ENCODE peak calls at places on chromosomes 11 and 22, in eight cellular contexts. One of them, this sample, is unnamed.

GRCh38 chr22:19149047-19149883 is 827 bp downstream of the GSC2 start:
- DNase-seq in heart left ventricle: no peak
- DNase-seq in pancreas: no peak
- DNase-seq in thoracic aorta: no peak
- DNase-seq in PC-9: no peak
- DNase-seq in mammary epithelial cell: peak
- DNase-seq in RWPE2: no peak
- DNase-seq in adrenal gland: no peak
- DNase-seq in this sample: no peak

GRCh38 chr11:64353101-64353738 is 5.7 kb upstream of the RPS6KA4 start:
- DNase-seq in heart left ventricle: no peak
- DNase-seq in pancreas: no peak
- DNase-seq in thoracic aorta: no peak
- DNase-seq in PC-9: no peak
- DNase-seq in mammary epithelial cell: no peak
- DNase-seq in RWPE2: peak
- DNase-seq in adrenal gland: no peak
- DNase-seq in this sample: no peak

GRCh38 chr11:121129362-121130340 is 28.6 kb downstream of the TECTA start:
- DNase-seq in heart left ventricle: no peak
- DNase-seq in pancreas: no peak
- DNase-seq in thoracic aorta: no peak
- DNase-seq in PC-9: peak
- DNase-seq in mammary epithelial cell: no peak
- DNase-seq in RWPE2: no peak
- DNase-seq in adrenal gland: no peak
- DNase-seq in this sample: no peak

GRCh38 chr11:111063711-111064110 is 181.8 kb upstream of the POU2AF2 start:
- DNase-seq in heart left ventricle: no peak
- DNase-seq in pancreas: no peak
- DNase-seq in thoracic aorta: no peak
- DNase-seq in PC-9: no peak
- DNase-seq in mammary epithelial cell: peak
- DNase-seq in RWPE2: no peak
- DNase-seq in adrenal gland: no peak
- DNase-seq in this sample: no peak

GRCh38 chr11:101010899-101011298 is 118.7 kb downstream of the PGR start:
- DNase-seq in heart left ventricle: no peak
- DNase-seq in pancreas: no peak
- DNase-seq in thoracic aorta: no peak
- DNase-seq in PC-9: no peak
- DNase-seq in mammary epithelial cell: no peak
- DNase-seq in RWPE2: no peak
- DNase-seq in adrenal gland: no peak
- DNase-seq in this sample: no peak

GRCh38 chr11:88281317-88281712 is 56.2 kb downstream of the CTSC start:
- DNase-seq in heart left ventricle: no peak
- DNase-seq in pancreas: no peak
- DNase-seq in thoracic aorta: no peak
- DNase-seq in PC-9: no peak
- DNase-seq in mammary epithelial cell: no peak
- DNase-seq in RWPE2: no peak
- DNase-seq in adrenal gland: peak
- DNase-seq in this sample: no peak

GRCh38 chr11:101583180-101584128 is at the start of gene TRPC6:
- DNase-seq in heart left ventricle: no peak
- DNase-seq in pancreas: no peak
- DNase-seq in thoracic aorta: no peak
- DNase-seq in PC-9: no peak
- DNase-seq in mammary epithelial cell: peak
- DNase-seq in RWPE2: peak
- DNase-seq in adrenal gland: no peak
- DNase-seq in this sample: no peak

GRCh38 chr11:62710001-62710345 is 2.5 kb downstream of the GNG3 start:
- DNase-seq in heart left ventricle: no peak
- DNase-seq in pancreas: no peak
- DNase-seq in thoracic aorta: no peak
- DNase-seq in PC-9: no peak
- DNase-seq in mammary epithelial cell: no peak
- DNase-seq in RWPE2: no peak
- DNase-seq in adrenal gland: peak
- DNase-seq in this sample: no peak

GRCh38 chr11:74373382-74373781 is 24.9 kb downstream of the PGM2L1 start:
- DNase-seq in heart left ventricle: no peak
- DNase-seq in pancreas: no peak
- DNase-seq in thoracic aorta: no peak
- DNase-seq in PC-9: no peak
- DNase-seq in mammary epithelial cell: no peak
- DNase-seq in RWPE2: no peak
- DNase-seq in adrenal gland: no peak
- DNase-seq in this sample: no peak

GRCh38 chr11:58776891-58777451 is 45.2 kb upstream of the GLYAT start:
- DNase-seq in heart left ventricle: no peak
- DNase-seq in pancreas: no peak
- DNase-seq in thoracic aorta: no peak
- DNase-seq in PC-9: no peak
- DNase-seq in mammary epithelial cell: no peak
- DNase-seq in RWPE2: no peak
- DNase-seq in adrenal gland: peak
- DNase-seq in this sample: no peak

GRCh38 chr22:37381489-37381888 is 45.8 kb downstream of the ELFN2 start:
- DNase-seq in heart left ventricle: no peak
- DNase-seq in pancreas: no peak
- DNase-seq in thoracic aorta: no peak
- DNase-seq in PC-9: no peak
- DNase-seq in mammary epithelial cell: peak
- DNase-seq in RWPE2: no peak
- DNase-seq in adrenal gland: no peak
- DNase-seq in this sample: no peak

GRCh38 chr11:970319-970871 is 44.7 kb downstream of the AP2A2 start:
- DNase-seq in heart left ventricle: peak
- DNase-seq in pancreas: no peak
- DNase-seq in thoracic aorta: no peak
- DNase-seq in PC-9: no peak
- DNase-seq in mammary epithelial cell: no peak
- DNase-seq in RWPE2: no peak
- DNase-seq in adrenal gland: no peak
- DNase-seq in this sample: no peak

GRCh38 chr11:789951-790350 is at the start of gene CEND1:
- DNase-seq in heart left ventricle: no peak
- DNase-seq in pancreas: no peak
- DNase-seq in thoracic aorta: no peak
- DNase-seq in PC-9: no peak
- DNase-seq in mammary epithelial cell: no peak
- DNase-seq in RWPE2: no peak
- DNase-seq in adrenal gland: no peak
- DNase-seq in this sample: no peak

GRCh38 chr11:62449451-62449851 is 30.6 kb downstream of the SCGB1A1 start:
- DNase-seq in heart left ventricle: no peak
- DNase-seq in pancreas: peak
- DNase-seq in thoracic aorta: no peak
- DNase-seq in PC-9: peak
- DNase-seq in mammary epithelial cell: peak
- DNase-seq in RWPE2: no peak
- DNase-seq in adrenal gland: no peak
- DNase-seq in this sample: no peak

GRCh38 chr11:19344661-19345518 is 104.1 kb upstream of the E2F8 start:
- DNase-seq in heart left ventricle: peak
- DNase-seq in pancreas: peak
- DNase-seq in thoracic aorta: no peak
- DNase-seq in PC-9: peak
- DNase-seq in mammary epithelial cell: peak
- DNase-seq in RWPE2: peak
- DNase-seq in adrenal gland: peak
- DNase-seq in this sample: peak

GRCh38 chr11:101129203-101129943 is at the start of gene PGR:
- DNase-seq in heart left ventricle: peak
- DNase-seq in pancreas: peak
- DNase-seq in thoracic aorta: peak
- DNase-seq in PC-9: no peak
- DNase-seq in mammary epithelial cell: no peak
- DNase-seq in RWPE2: no peak
- DNase-seq in adrenal gland: peak
- DNase-seq in this sample: no peak

GRCh38 chr11:92123540-92123939 is 101.1 kb upstream of the FAT3 start:
- DNase-seq in heart left ventricle: no peak
- DNase-seq in pancreas: no peak
- DNase-seq in thoracic aorta: no peak
- DNase-seq in PC-9: peak
- DNase-seq in mammary epithelial cell: peak
- DNase-seq in RWPE2: no peak
- DNase-seq in adrenal gland: no peak
- DNase-seq in this sample: no peak

GRCh38 chr11:57150454-57150917 is 31.3 kb upstream of the LRRC55 start:
- DNase-seq in heart left ventricle: no peak
- DNase-seq in pancreas: no peak
- DNase-seq in thoracic aorta: no peak
- DNase-seq in PC-9: no peak
- DNase-seq in mammary epithelial cell: no peak
- DNase-seq in RWPE2: no peak
- DNase-seq in adrenal gland: no peak
- DNase-seq in this sample: no peak

GRCh38 chr22:24758164-24758799 is 16.2 kb downstream of the PIWIL3 start:
- DNase-seq in heart left ventricle: peak
- DNase-seq in pancreas: peak
- DNase-seq in thoracic aorta: no peak
- DNase-seq in PC-9: no peak
- DNase-seq in mammary epithelial cell: peak
- DNase-seq in RWPE2: no peak
- DNase-seq in adrenal gland: peak
- DNase-seq in this sample: no peak

GRCh38 chr11:92845390-92846185 is 123.9 kb upstream of the MTNR1B start:
- DNase-seq in heart left ventricle: no peak
- DNase-seq in pancreas: no peak
- DNase-seq in thoracic aorta: no peak
- DNase-seq in PC-9: no peak
- DNase-seq in mammary epithelial cell: peak
- DNase-seq in RWPE2: no peak
- DNase-seq in adrenal gland: no peak
- DNase-seq in this sample: no peak

GRCh38 chr11:102819491-102819890 is 21.5 kb upstream of the MMP1 start:
- DNase-seq in heart left ventricle: no peak
- DNase-seq in pancreas: no peak
- DNase-seq in thoracic aorta: no peak
- DNase-seq in PC-9: no peak
- DNase-seq in mammary epithelial cell: no peak
- DNase-seq in RWPE2: no peak
- DNase-seq in adrenal gland: no peak
- DNase-seq in this sample: no peak

GRCh38 chr11:128297111-128297651 is 290.2 kb downstream of the ETS1 start:
- DNase-seq in heart left ventricle: no peak
- DNase-seq in pancreas: no peak
- DNase-seq in thoracic aorta: no peak
- DNase-seq in PC-9: no peak
- DNase-seq in mammary epithelial cell: no peak
- DNase-seq in RWPE2: no peak
- DNase-seq in adrenal gland: no peak
- DNase-seq in this sample: no peak

GRCh38 chr11:28743101-28743550 is 634.9 kb downstream of the METTL15 start:
- DNase-seq in heart left ventricle: no peak
- DNase-seq in pancreas: no peak
- DNase-seq in thoracic aorta: no peak
- DNase-seq in PC-9: no peak
- DNase-seq in mammary epithelial cell: peak
- DNase-seq in RWPE2: no peak
- DNase-seq in adrenal gland: no peak
- DNase-seq in this sample: no peak

GRCh38 chr11:129817282-129818051 is 1.8 kb downstream of the TMEM45B start:
- DNase-seq in heart left ventricle: no peak
- DNase-seq in pancreas: no peak
- DNase-seq in thoracic aorta: no peak
- DNase-seq in PC-9: peak
- DNase-seq in mammary epithelial cell: no peak
- DNase-seq in RWPE2: no peak
- DNase-seq in adrenal gland: no peak
- DNase-seq in this sample: no peak
- H3K27ac ChIP-seq in heart left ventricle: no peak
- H3K27ac ChIP-seq in pancreas: no peak
- H3K27ac ChIP-seq in thoracic aorta: no peak
- H3K27ac ChIP-seq in PC-9: no peak
- H3K27ac ChIP-seq in mammary epithelial cell: no peak
- H3K27ac ChIP-seq in RWPE2: no peak
- H3K27ac ChIP-seq in adrenal gland: no peak
- H3K27ac ChIP-seq in this sample: no peak

GRCh38 chr22:31911565-31912401 is 32.6 kb upstream of the YWHAH start:
- DNase-seq in heart left ventricle: no peak
- DNase-seq in pancreas: no peak
- DNase-seq in thoracic aorta: no peak
- DNase-seq in PC-9: no peak
- DNase-seq in mammary epithelial cell: no peak
- DNase-seq in RWPE2: no peak
- DNase-seq in adrenal gland: no peak
- DNase-seq in this sample: no peak
- H3K27ac ChIP-seq in heart left ventricle: no peak
- H3K27ac ChIP-seq in pancreas: no peak
- H3K27ac ChIP-seq in thoracic aorta: no peak
- H3K27ac ChIP-seq in PC-9: no peak
- H3K27ac ChIP-seq in mammary epithelial cell: no peak
- H3K27ac ChIP-seq in RWPE2: no peak
- H3K27ac ChIP-seq in adrenal gland: no peak
- H3K27ac ChIP-seq in this sample: no peak

GRCh38 chr11:12717851-12718291 is 43.6 kb downstream of the TEAD1 start:
- DNase-seq in heart left ventricle: no peak
- DNase-seq in pancreas: no peak
- DNase-seq in thoracic aorta: no peak
- DNase-seq in PC-9: no peak
- DNase-seq in mammary epithelial cell: peak
- DNase-seq in RWPE2: no peak
- DNase-seq in adrenal gland: no peak
- DNase-seq in this sample: no peak
- H3K27ac ChIP-seq in heart left ventricle: no peak
- H3K27ac ChIP-seq in pancreas: no peak
- H3K27ac ChIP-seq in thoracic aorta: no peak
- H3K27ac ChIP-seq in PC-9: no peak
- H3K27ac ChIP-seq in mammary epithelial cell: no peak
- H3K27ac ChIP-seq in RWPE2: no peak
- H3K27ac ChIP-seq in adrenal gland: no peak
- H3K27ac ChIP-seq in this sample: no peak

GRCh38 chr22:27730649-27731433 is 70.7 kb downstream of the MN1 start:
- DNase-seq in heart left ventricle: no peak
- DNase-seq in pancreas: no peak
- DNase-seq in thoracic aorta: no peak
- DNase-seq in PC-9: no peak
- DNase-seq in mammary epithelial cell: no peak
- DNase-seq in RWPE2: no peak
- DNase-seq in adrenal gland: no peak
- DNase-seq in this sample: no peak

GRCh38 chr22:27726726-27727449 is 74.7 kb downstream of the MN1 start:
- DNase-seq in heart left ventricle: peak
- DNase-seq in pancreas: no peak
- DNase-seq in thoracic aorta: no peak
- DNase-seq in PC-9: peak
- DNase-seq in mammary epithelial cell: no peak
- DNase-seq in RWPE2: no peak
- DNase-seq in adrenal gland: peak
- DNase-seq in this sample: no peak

GRCh38 chr22:27724706-27725105 is 76.8 kb downstream of the MN1 start:
- DNase-seq in heart left ventricle: no peak
- DNase-seq in pancreas: no peak
- DNase-seq in thoracic aorta: no peak
- DNase-seq in PC-9: peak
- DNase-seq in mammary epithelial cell: no peak
- DNase-seq in RWPE2: no peak
- DNase-seq in adrenal gland: no peak
- DNase-seq in this sample: no peak

GRCh38 chr22:27726344-27726725 is 75.2 kb downstream of the MN1 start:
- DNase-seq in heart left ventricle: peak
- DNase-seq in pancreas: no peak
- DNase-seq in thoracic aorta: no peak
- DNase-seq in PC-9: no peak
- DNase-seq in mammary epithelial cell: no peak
- DNase-seq in RWPE2: no peak
- DNase-seq in adrenal gland: no peak
- DNase-seq in this sample: no peak

GRCh38 chr22:27727673-27728451 is 73.7 kb downstream of the MN1 start:
- DNase-seq in heart left ventricle: no peak
- DNase-seq in pancreas: no peak
- DNase-seq in thoracic aorta: no peak
- DNase-seq in PC-9: peak
- DNase-seq in mammary epithelial cell: no peak
- DNase-seq in RWPE2: no peak
- DNase-seq in adrenal gland: no peak
- DNase-seq in this sample: no peak
- H3K27ac ChIP-seq in heart left ventricle: peak
- H3K27ac ChIP-seq in pancreas: no peak
- H3K27ac ChIP-seq in thoracic aorta: no peak
- H3K27ac ChIP-seq in PC-9: peak
- H3K27ac ChIP-seq in mammary epithelial cell: no peak
- H3K27ac ChIP-seq in RWPE2: no peak
- H3K27ac ChIP-seq in adrenal gland: no peak
- H3K27ac ChIP-seq in this sample: peak